ENCODE peak calls at places on chromosome 5, in four cellular contexts. One of them, this sample, is unnamed.

GRCh38 chr5:55546991-55547390 is 12.2 kb upstream of the PLPP1 start:
- DNase-seq in HepG2: peak; percentile 28
- DNase-seq in K562: no peak
- DNase-seq in HCT116: no peak
- DNase-seq in this sample: no peak

GRCh38 chr5:72857396-72857795 is 40.9 kb downstream of the TNPO1 start:
- DNase-seq in HepG2: no peak
- DNase-seq in HCT116: no peak
- DNase-seq in K562: no peak
- DNase-seq in this sample: no peak

GRCh38 chr5:80195837-80196400 is 59.9 kb downstream of the SERINC5 start:
- DNase-seq in HepG2: no peak
- DNase-seq in HCT116: no peak
- DNase-seq in K562: no peak
- DNase-seq in this sample: no peak

GRCh38 chr5:100667021-100667671 is 132.0 kb downstream of the FAM174A start:
- DNase-seq in HepG2: no peak
- DNase-seq in K562: no peak
- DNase-seq in HCT116: no peak
- DNase-seq in this sample: no peak

GRCh38 chr5:180353226-180353962 is at the start of gene GFPT2:
- DNase-seq in K562: peak; percentile 78
- DNase-seq in HepG2: peak; percentile 28
- DNase-seq in HCT116: no peak
- DNase-seq in this sample: no peak

GRCh38 chr5:62969409-62970120 is 390.9 kb downstream of the LRRC70 start:
- DNase-seq in HCT116: no peak
- DNase-seq in HepG2: no peak
- DNase-seq in K562: no peak
- DNase-seq in this sample: no peak

GRCh38 chr5:74209566-74209965 is 431.0 kb downstream of the ENC1 start:
- DNase-seq in K562: no peak
- DNase-seq in HepG2: no peak
- DNase-seq in HCT116: no peak
- DNase-seq in this sample: no peak

GRCh38 chr5:100623719-100624118 is 88.5 kb downstream of the FAM174A start:
- DNase-seq in HCT116: no peak
- DNase-seq in HepG2: no peak
- DNase-seq in K562: peak; percentile 26
- DNase-seq in this sample: no peak

GRCh38 chr5:41821051-41821450 is 49.2 kb downstream of the OXCT1 start:
- DNase-seq in K562: no peak
- DNase-seq in HCT116: no peak
- DNase-seq in HepG2: no peak
- DNase-seq in this sample: no peak

GRCh38 chr5:6107675-6108539 is 270.4 kb downstream of the MED10 start:
- DNase-seq in HCT116: no peak
- DNase-seq in HepG2: no peak
- DNase-seq in K562: no peak
- DNase-seq in this sample: no peak

GRCh38 chr5:171808951-171809350 is 23.3 kb downstream of the SMIM23 start:
- DNase-seq in K562: no peak
- DNase-seq in HepG2: no peak
- DNase-seq in HCT116: no peak
- DNase-seq in this sample: no peak

GRCh38 chr5:1745190-1745805 is 54.3 kb downstream of the MRPL36 start:
- DNase-seq in HCT116: no peak
- DNase-seq in HepG2: no peak
- DNase-seq in K562: no peak
- DNase-seq in this sample: no peak

GRCh38 chr5:109619024-109619460 is 70.7 kb upstream of the MAN2A1 start:
- DNase-seq in HepG2: no peak
- DNase-seq in HCT116: no peak
- DNase-seq in K562: no peak
- DNase-seq in this sample: no peak

GRCh38 chr5:83925321-83925877 is 204.7 kb upstream of the HAPLN1 start:
- DNase-seq in K562: no peak
- DNase-seq in HepG2: no peak
- DNase-seq in HCT116: peak; percentile 4
- DNase-seq in this sample: no peak

GRCh38 chr5:104189031-104189430 is 626.4 kb upstream of the NUDT12 start:
- DNase-seq in K562: no peak
- DNase-seq in HepG2: no peak
- DNase-seq in HCT116: no peak
- DNase-seq in this sample: no peak

GRCh38 chr5:169805527-169805934 is 168.5 kb downstream of the DOCK2 start:
- DNase-seq in HepG2: no peak
- DNase-seq in HCT116: no peak
- DNase-seq in K562: peak; percentile 43
- DNase-seq in this sample: no peak

GRCh38 chr5:173327084-173327947 is 898 bp downstream of the STC2 start:
- DNase-seq in HCT116: no peak
- DNase-seq in K562: peak; percentile 53
- DNase-seq in HepG2: no peak
- DNase-seq in this sample: no peak

GRCh38 chr5:6867712-6868111 is 154.5 kb downstream of the TENT4A start:
- DNase-seq in HepG2: no peak
- DNase-seq in HCT116: no peak
- DNase-seq in K562: no peak
- DNase-seq in this sample: no peak

GRCh38 chr5:94432499-94432898 is 185.9 kb downstream of the KIAA0825 start:
- DNase-seq in HCT116: no peak
- DNase-seq in K562: no peak
- DNase-seq in HepG2: no peak
- DNase-seq in this sample: no peak

GRCh38 chr5:72149742-72150141 is 42.5 kb downstream of the MAP1B start:
- DNase-seq in K562: no peak
- DNase-seq in HepG2: no peak
- DNase-seq in HCT116: no peak
- DNase-seq in this sample: no peak

GRCh38 chr5:136021016-136021405 is 7.8 kb upstream of the TGFBI start:
- DNase-seq in HCT116: no peak
- DNase-seq in HepG2: no peak
- DNase-seq in K562: peak; percentile 16
- DNase-seq in this sample: no peak

GRCh38 chr5:173505634-173506033 is 110.8 kb downstream of the BOD1 start:
- DNase-seq in HepG2: no peak
- DNase-seq in K562: no peak
- DNase-seq in HCT116: no peak
- DNase-seq in this sample: no peak

GRCh38 chr5:41083306-41083705 is 12.2 kb upstream of the MROH2B start:
- DNase-seq in K562: no peak
- DNase-seq in HCT116: no peak
- DNase-seq in HepG2: no peak
- DNase-seq in this sample: no peak

GRCh38 chr5:135667662-135668061 is 88.9 kb upstream of the CXCL14 start:
- DNase-seq in K562: no peak
- DNase-seq in HepG2: peak; percentile 10
- DNase-seq in HCT116: no peak
- DNase-seq in this sample: no peak

GRCh38 chr5:39759696-39760095 is 334.9 kb upstream of the DAB2 start:
- DNase-seq in K562: no peak
- DNase-seq in HepG2: no peak
- DNase-seq in HCT116: no peak
- DNase-seq in this sample: no peak

GRCh38 chr5:68489556-68489955 is 274.0 kb downstream of the PIK3R1 start:
- DNase-seq in K562: no peak
- DNase-seq in HCT116: no peak
- DNase-seq in HepG2: no peak
- DNase-seq in this sample: no peak

GRCh38 chr5:68148096-68148495 is 67.5 kb upstream of the PIK3R1 start:
- DNase-seq in HepG2: no peak
- DNase-seq in K562: no peak
- DNase-seq in HCT116: no peak
- DNase-seq in this sample: no peak

GRCh38 chr5:99000878-99001277 is 72.1 kb upstream of the CHD1 start:
- DNase-seq in HCT116: no peak
- DNase-seq in HepG2: no peak
- DNase-seq in K562: no peak
- DNase-seq in this sample: no peak

GRCh38 chr5:139470821-139471300 is at the start of gene SMIM33:
- DNase-seq in K562: no peak
- DNase-seq in HCT116: no peak
- DNase-seq in HepG2: no peak
- DNase-seq in this sample: no peak

GRCh38 chr5:163705983-163706771 is 200.8 kb downstream of the MAT2B start:
- DNase-seq in HCT116: no peak
- DNase-seq in K562: no peak
- DNase-seq in HepG2: no peak
- DNase-seq in this sample: no peak
- H3K4me3 ChIP-seq in HCT116: no peak overlapping the region
- H3K4me3 ChIP-seq in K562: no peak overlapping the region
- H3K4me3 ChIP-seq in HepG2: no peak overlapping the region
- H3K4me3 ChIP-seq in this sample: no peak overlapping the region

GRCh38 chr5:82106207-82106606 is 134.4 kb downstream of the ATG10 start:
- DNase-seq in HCT116: no peak
- DNase-seq in K562: no peak
- DNase-seq in HepG2: peak; percentile 19
- DNase-seq in this sample: no peak
- TF ChIP-seq TCF7L2 in HCT116: no peak
- TF ChIP-seq TCF7L2 in K562: no peak
- TF ChIP-seq TCF7L2 in HepG2: no peak
- TF ChIP-seq TCF7L2 in this sample: no peak

DNA sequence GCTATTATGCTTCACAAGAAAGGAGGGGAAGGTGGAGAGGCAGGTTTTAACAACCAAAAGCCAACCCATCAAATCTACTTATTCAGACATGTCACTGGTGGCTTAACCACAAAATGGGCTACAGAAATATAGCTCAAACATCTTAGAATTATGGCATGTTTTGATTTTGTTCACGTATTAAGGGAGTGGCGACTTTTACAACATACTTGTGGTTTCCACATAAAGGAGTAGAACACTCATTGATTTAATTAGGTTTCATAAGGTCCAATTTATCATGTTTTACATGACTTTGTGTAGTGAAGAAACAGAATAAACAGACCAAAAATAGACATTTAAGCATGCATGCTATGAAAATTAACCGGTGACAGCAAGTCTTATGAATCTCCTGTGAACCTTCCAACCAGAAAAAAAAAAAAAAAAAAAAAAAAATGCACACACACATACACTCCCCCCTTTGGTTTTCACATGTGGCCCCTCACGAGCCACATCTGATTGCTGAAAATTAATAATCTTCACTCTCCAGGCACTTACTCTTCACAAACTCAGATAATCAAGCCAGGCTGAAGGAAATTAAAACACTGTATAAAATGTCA is 5.4 kb downstream of the ZNF608 start:
- DNase-seq in HCT116: no peak
- DNase-seq in K562: no peak
- DNase-seq in HepG2: no peak
- DNase-seq in this sample: no peak
- TF ChIP-seq POLR2AphosphoS5 in HCT116: no peak
- TF ChIP-seq POLR2AphosphoS5 in K562: no peak
- TF ChIP-seq POLR2AphosphoS5 in HepG2: no peak
- TF ChIP-seq POLR2AphosphoS5 in this sample: no peak

GRCh38 chr5:159206368-159206767 is 3.0 kb downstream of the RNF145 start:
- DNase-seq in HCT116: no peak
- DNase-seq in K562: no peak
- DNase-seq in HepG2: no peak
- DNase-seq in this sample: no peak
- H3K4me3 ChIP-seq in HCT116: peak overlapping the region; percentile 89
- H3K4me3 ChIP-seq in K562: peak overlapping the region; percentile 62
- H3K4me3 ChIP-seq in HepG2: peak overlapping the region; percentile 94
- H3K4me3 ChIP-seq in this sample: peak overlapping the region; percentile 75